ENCODE peak calls at places on chromosomes 16 and 17, in four cellular contexts. N is Peyer's patch, T is upper lobe of left lung, D is A549. X is an unnamed sample.

GRCh38 chr17:3529817-3530741 is 27.5 kb downstream of the TRPV3 start:
- DNase-seq in T (no peak), N (no peak), D (no peak), X (no peak)

GRCh38 chr17:4003501-4004421 is 39.5 kb upstream of the ATP2A3 start:
- DNase-seq in N (peak), D (no peak), T (no peak), X (peak)

GRCh38 chr16:70391446-70391845 is 44.7 kb downstream of the DDX19A start:
- DNase-seq in D (no peak), N (no peak), T (no peak), X (no peak)

GRCh38 chr17:37462492-37462891 is 27.2 kb upstream of the DUSP14 start:
- DNase-seq in T (no peak), N (no peak), D (no peak), X (no peak)

GRCh38 chr17:55069983-55070529 is 101.5 kb downstream of the STXBP4 start:
- DNase-seq in N (no peak), T (no peak), D (no peak), X (no peak)

GRCh38 chr17:48139948-48140347 is 32.4 kb downstream of the SNX11 start:
- DNase-seq in N (no peak), D (no peak), T (peak), X (no peak)

GRCh38 chr16:89562027-89562599 is 1.6 kb downstream of the RPL13 start:
- DNase-seq in N (no peak), T (peak), D (peak), X (no peak)

GRCh38 chr17:4318596-4318995 is 47.9 kb downstream of the UBE2G1 start:
- DNase-seq in N (no peak), D (no peak), T (no peak), X (no peak)

GRCh38 chr17:49595980-49596379 is 20.3 kb downstream of the NXPH3 start:
- DNase-seq in N (no peak), T (no peak), D (no peak), X (no peak)

GRCh38 chr17:78628547-78629435 is 51.6 kb upstream of the DNAH17 start:
- DNase-seq in D (no peak), N (peak), T (no peak), X (no peak)

GRCh38 chr16:16890964-16891363 is 512.0 kb downstream of the NPIPA7 start:
- DNase-seq in D (peak), T (no peak), N (no peak), X (no peak)

GRCh38 chr16:67206838-67207115 is 7.8 kb downstream of the ELMO3 start:
- DNase-seq in N (no peak), T (no peak), D (no peak), X (no peak)

GRCh38 chr16:67208525-67208896 is 9.6 kb downstream of the ELMO3 start:
- DNase-seq in D (no peak), T (no peak), N (no peak), X (no peak)

GRCh38 chr16:67209565-67209964 is 10.6 kb downstream of the ELMO3 start:
- DNase-seq in N (no peak), D (no peak), T (no peak), X (no peak)

GRCh38 chr16:67207116-67207856 is 8.4 kb downstream of the ELMO3 start:
- DNase-seq in N (no peak), D (no peak), T (no peak), X (no peak)

DNA sequence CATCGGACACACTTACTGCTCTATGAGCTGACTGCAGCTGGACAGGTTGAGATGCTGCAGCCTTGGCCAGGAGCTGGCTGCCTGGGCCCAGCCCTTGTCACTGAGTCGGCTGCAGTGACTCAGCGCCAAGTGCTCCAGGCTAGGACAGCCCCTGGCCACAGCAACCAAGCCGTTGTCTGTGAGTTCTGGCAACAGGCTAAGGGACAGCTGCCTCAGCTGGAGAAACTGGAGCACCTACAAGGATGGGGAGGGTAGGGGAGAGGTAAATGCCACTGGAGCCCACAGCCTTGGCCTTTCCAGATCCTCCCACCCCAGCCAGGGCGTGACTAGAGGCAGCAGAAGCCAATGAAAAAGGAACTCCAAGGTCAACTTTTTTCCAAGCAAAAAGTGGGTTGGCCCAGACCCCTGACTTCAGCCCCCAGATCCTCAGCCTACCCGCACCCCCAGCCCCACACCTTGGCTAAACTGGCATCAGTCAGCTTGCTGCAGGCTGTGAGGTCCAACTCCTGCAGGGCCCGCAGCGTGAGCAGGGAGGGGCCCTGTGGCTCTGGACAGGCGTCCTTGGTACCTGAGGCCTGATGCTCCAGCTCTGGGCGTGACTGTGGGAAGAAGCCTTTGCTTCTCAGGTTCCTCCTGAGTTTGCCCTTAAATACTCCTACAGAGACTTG is 9.1 kb downstream of the ELMO3 start:
- DNase-seq in T (no peak), N (no peak), D (peak), X (no peak)
- TF ChIP-seq POLR2A in T (no peak), N (no peak), D (no peak), X (no peak)

DNA sequence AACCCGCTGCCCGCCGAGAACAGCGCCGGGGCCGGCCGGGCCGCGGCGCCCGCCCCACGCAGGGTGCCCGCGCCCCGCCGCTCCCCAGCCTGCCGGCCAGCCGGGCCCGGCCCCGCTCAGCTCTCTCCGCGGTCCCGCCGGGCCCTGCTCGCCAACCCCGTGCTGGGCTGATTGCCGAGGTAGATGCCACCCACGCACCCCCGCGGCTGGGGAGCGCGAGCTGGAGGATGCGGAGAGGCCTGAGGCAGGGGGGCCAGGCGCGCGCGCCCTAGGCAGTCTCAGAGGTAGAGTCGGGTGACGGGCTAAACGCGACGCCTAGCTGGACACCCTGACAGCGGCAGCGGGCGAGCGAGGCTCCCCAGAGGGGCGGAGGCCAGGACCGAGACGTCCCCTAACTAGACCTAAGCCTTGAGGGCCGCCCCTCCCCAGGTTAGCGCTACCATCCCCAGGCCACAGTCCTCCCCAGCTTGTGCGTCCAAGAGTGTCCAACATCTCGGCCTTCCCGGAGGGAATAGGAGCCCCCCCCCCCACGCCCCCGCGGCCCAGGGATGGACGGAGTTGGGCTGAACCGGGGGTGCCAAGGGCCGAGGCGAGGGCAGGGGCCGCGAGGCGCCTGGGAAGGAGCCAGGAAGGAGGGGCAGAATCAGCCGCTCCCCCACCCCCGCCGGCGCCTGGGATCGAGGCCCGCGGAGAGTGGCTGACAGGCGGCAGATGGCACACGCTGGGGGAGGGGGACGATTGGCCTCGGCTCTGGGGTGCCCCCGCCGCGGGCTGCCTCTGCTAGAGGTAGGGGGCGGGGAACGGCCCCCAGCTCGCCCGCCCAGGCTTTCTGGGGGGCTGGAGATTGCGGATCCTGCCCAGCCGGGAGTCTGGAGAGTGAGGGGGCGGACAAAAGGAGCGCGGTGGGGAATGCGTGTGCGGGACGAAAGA is 2.6 kb upstream of the ZNF423 start:
- DNase-seq in T (no peak), N (peak), D (peak), X (no peak)
- H3K4me3 ChIP-seq in T (peak), N (peak), D (peak), X (peak)

DNA sequence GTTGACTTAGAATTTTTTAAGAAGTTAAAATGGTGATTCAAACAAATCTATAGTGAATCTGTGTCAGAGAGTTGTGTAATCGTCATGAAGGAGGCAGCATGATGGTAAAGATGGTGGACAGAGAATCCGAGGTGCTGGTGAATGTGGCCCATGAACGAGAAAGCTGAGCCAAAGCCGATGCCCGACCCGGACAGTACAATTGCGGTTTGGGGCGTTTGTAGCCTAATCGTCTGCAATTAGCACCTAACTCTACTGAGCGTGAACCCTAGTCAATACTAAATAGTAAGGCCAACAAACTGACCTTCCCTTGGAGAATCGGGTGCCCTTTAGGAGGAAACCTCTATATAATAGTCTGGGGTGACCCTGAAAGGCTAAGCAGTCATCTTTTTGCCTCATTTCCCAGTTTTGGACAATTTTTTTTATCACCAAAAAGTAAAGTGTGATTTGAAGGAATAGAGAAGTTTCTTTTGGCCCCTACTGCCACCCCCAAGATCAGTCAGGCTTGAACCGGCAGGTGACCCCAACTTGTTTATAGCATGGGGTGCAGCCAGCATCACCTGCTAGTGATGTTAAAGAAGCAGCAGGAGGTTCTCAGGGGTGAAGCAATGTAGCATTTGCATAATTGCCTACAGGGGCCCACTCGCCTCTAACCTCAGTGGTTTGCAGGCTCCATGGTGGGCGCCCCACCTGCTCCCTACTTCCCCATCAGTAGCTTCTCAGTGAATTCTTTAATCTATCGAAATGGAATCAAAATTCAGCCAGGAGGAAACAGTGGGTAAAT is 11.3 kb downstream of the IRF8 start:
- DNase-seq in D (no peak), N (no peak), T (no peak), X (no peak)
- TF ChIP-seq POLR2A in D (no peak), N (no peak), T (no peak), X (no peak)

DNA sequence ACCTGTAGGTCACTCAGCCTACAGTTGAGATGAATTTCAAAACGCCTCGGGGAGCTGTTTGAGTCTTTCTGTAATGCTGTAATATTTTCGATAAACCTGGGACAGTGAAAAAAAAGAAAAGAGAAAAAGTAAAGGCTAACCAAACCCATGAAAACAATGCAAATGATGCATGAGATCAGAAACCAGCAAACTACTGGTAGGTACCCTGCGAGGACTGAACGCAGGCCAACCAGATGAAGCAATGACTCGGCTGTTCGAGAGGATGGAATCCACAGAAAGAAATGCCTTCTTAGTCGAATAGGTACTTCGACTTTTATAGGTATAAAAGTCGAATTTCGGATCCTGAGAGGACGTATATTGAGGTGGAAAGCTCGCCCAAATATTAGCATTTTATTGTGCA is 509 bp upstream of the ATAD5 start:
- DNase-seq in N (no peak), T (no peak), D (peak), X (no peak)
- H3K4me3 ChIP-seq in N (peak), T (peak), D (peak), X (peak)